ENCODE peak calls at places on chromosomes 3 and 15, in six cellular contexts. Q is neural progenitor cell, G is astrocyte, V is IMR-90, M is DND-41, E is A549. B is an unnamed sample.
A peak's percentile ranks its signal among the peaks of the same experiment; 100 is the strongest.

GRCh38 chr3:180478695-180479094 is 123.3 kb upstream of the TTC14 start:
- DNase-seq in Q (no peak), G (no peak), V (no peak), M (no peak), E (no peak), B (no peak)

GRCh38 chr15:40420071-40420713 is 14.6 kb downstream of the IVD start:
- DNase-seq in Q (no peak), G (no peak), V (no peak), M (no peak), E (no peak), B (no peak)

GRCh38 chr3:83011471-83011870 is 1250.0 kb upstream of the GBE1 start:
- DNase-seq in Q (no peak), G (peak; percentile 10), V (no peak), M (no peak), E (no peak), B (no peak)

GRCh38 chr15:58346361-58346760 is 85.4 kb upstream of the LIPC start:
- DNase-seq in Q (peak; percentile 23), G (peak; percentile 51), V (no peak), M (no peak), E (peak; percentile 75), B (no peak)

GRCh38 chr3:177418787-177419186 is 221.5 kb upstream of the TBL1XR1 start:
- DNase-seq in Q (no peak), G (peak; percentile 31), V (no peak), M (no peak), E (no peak), B (no peak)

GRCh38 chr3:55147856-55148720 is 220.2 kb upstream of the LRTM1 start:
- DNase-seq in Q (no peak), G (no peak), V (peak; percentile 76), M (no peak), E (no peak), B (no peak)

GRCh38 chr3:43373588-43373935 is 87.2 kb downstream of the SNRK start:
- DNase-seq in Q (no peak), G (peak; percentile 45), V (peak; percentile 42), M (no peak), E (no peak), B (no peak)

GRCh38 chr3:41118461-41119385 is 80.6 kb upstream of the CTNNB1 start:
- DNase-seq in Q (no peak), G (no peak), V (no peak), M (peak; percentile 26), E (no peak), B (no peak)

GRCh38 chr15:82197734-82198594 is 64.6 kb downstream of the EFL1 start:
- DNase-seq in Q (peak; percentile 75), G (peak; percentile 36), V (peak; percentile 79), M (peak; percentile 58), E (peak; percentile 75), B (peak; percentile 86)

GRCh38 chr3:47162695-47163022 is 1.3 kb downstream of the SETD2 start:
- DNase-seq in Q (peak; percentile 34), G (no peak), V (peak; percentile 16), M (no peak), E (no peak), B (peak; percentile 8)

GRCh38 chr15:83745771-83746170 is 91.8 kb downstream of the ADAMTSL3 start:
- DNase-seq in Q (no peak), G (no peak), V (no peak), M (no peak), E (no peak), B (no peak)

GRCh38 chr15:83747718-83748110 is 93.8 kb downstream of the ADAMTSL3 start:
- DNase-seq in Q (no peak), G (no peak), V (no peak), M (no peak), E (no peak), B (no peak)

GRCh38 chr15:83746231-83746630 is 92.3 kb downstream of the ADAMTSL3 start:
- DNase-seq in Q (no peak), G (no peak), V (no peak), M (no peak), E (peak; percentile 36), B (no peak)

DNA sequence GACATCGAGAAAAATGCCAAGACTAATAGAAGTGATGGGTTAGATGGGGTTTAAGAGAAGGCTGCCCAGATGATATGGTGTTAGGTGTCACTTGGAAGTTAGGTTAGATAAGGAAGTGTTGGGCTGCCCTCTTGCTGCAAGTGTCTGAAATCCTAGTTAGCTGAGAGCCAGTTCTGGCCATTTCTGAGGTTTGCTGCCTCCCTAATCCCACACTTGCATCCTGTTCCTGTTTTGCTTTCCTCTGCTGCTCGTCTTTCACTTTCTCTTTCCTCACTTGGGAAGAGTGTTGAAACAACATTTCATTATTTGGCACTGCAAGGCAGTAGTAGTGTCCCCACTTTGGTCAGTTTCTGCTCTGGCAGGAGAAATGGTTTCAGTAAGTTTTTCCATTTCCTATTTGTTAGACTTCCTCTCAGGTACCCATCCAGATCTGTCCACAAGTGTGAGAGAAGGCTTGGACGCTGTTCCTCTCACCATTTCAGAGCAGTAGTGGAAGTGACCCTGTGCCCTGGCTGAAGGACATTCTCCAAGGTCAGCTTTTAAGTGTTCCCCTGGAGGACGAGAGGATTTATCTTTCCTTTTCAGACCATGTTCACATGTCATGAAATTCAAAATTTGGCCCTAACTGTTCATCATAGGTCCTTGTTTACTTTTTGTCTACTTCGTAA is 93.3 kb downstream of the ADAMTSL3 start:
- DNase-seq in Q (peak; percentile 36), G (peak; percentile 10), V (peak; percentile 10), M (no peak), E (peak; percentile 35), B (peak; percentile 47)
- TF ChIP-seq CTCF in Q (peak; percentile 31), G (no peak), V (no peak), M (peak; percentile 20), E (no peak), B (peak; percentile 38)

GRCh38 chr3:117473981-117474563 is 764.5 kb downstream of the TUSC7 start:
- DNase-seq in Q (peak; percentile 38), G (no peak), V (no peak), M (no peak), E (no peak), B (peak; percentile 16)
- H3K4me2 ChIP-seq in Q (no peak overlapping the region), G (no peak overlapping the region), V (no peak overlapping the region), M (no peak overlapping the region), E (no peak overlapping the region), B (peak overlapping the region; percentile 64)

DNA sequence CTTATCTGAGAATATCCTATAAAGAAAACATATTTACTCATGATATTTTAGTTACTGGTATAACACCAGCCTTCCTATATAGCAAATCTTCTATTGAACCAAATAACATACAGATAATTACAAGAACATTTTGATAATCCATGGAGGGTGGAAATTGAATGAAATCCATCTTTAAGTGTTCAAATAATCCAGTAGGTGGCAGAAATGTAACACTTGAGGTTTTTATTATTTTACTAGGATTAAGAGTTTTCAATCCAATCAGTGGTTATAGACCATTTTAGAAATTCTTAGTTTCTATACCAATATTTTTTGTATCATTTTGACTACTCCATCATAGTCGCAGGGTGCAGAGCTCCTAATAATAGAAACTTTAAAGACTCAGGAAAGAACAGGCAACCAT is 101.9 kb upstream of the KCNH8 start:
- DNase-seq in Q (no peak), G (no peak), V (no peak), M (no peak), E (peak; percentile 6), B (no peak)
- TF ChIP-seq CTCF in Q (peak; percentile 27), G (no peak), V (no peak), M (peak; percentile 53), E (peak; percentile 29), B (peak; percentile 24)

GRCh38 chr3:70383360-70383831 is 71.0 kb upstream of the MDFIC2 start:
- DNase-seq in Q (no peak), G (no peak), V (no peak), M (no peak), E (no peak), B (no peak)
- H3K4me2 ChIP-seq in Q (no peak overlapping the region), G (no peak overlapping the region), V (no peak overlapping the region), M (no peak overlapping the region), E (no peak overlapping the region), B (no peak overlapping the region)

B was measured in hepatocyte.